ENCODE peak calls at places on chromosomes 11 and 22, in four cellular contexts. M is upper lobe of right lung, F is HCT116, G is lung. Z is an unnamed sample. For H3K4me1, the result is how much of the 10 kb centered on the place peaks cover.

GRCh38 chr11:23127706-23128105 is 267.4 kb upstream of the CCDC179 start:
- DNase-seq in M (no peak), F (no peak), G (no peak), Z (no peak)

GRCh38 chr11:128420943-128421342 is 166.4 kb downstream of the ETS1 start:
- DNase-seq in M (no peak), F (no peak), G (no peak), Z (no peak)

GRCh38 chr22:47059076-47059475 is 296.6 kb downstream of the TBC1D22A start:
- DNase-seq in M (peak), F (no peak), G (no peak), Z (no peak)

GRCh38 chr22:40421082-40421350 is 50.6 kb downstream of the SGSM3 start:
- DNase-seq in M (no peak), F (no peak), G (no peak), Z (no peak)

GRCh38 chr11:69231466-69232018 is 62.4 kb upstream of the MYEOV start:
- DNase-seq in M (no peak), F (no peak), G (no peak), Z (peak)

GRCh38 chr22:45538284-45538683 is 35.6 kb downstream of the FBLN1 start:
- DNase-seq in M (no peak), F (no peak), G (no peak), Z (no peak)

GRCh38 chr11:134760957-134761356 is 348.9 kb upstream of the B3GAT1 start:
- DNase-seq in M (no peak), F (no peak), G (peak), Z (no peak)

GRCh38 chr11:94417386-94417987 is 16.3 kb upstream of the GPR83 start:
- DNase-seq in M (no peak), F (peak), G (no peak), Z (no peak)

GRCh38 chr11:122633219-122633829 is 22.2 kb upstream of the UBASH3B start:
- DNase-seq in M (no peak), F (no peak), G (no peak), Z (peak)

GRCh38 chr11:3989251-3989650 is 105.3 kb upstream of the RRM1 start:
- DNase-seq in M (no peak), F (no peak), G (no peak), Z (no peak)

GRCh38 chr11:111352935-111353695 is 26.0 kb downstream of the POU2AF1 start:
- DNase-seq in M (no peak), F (no peak), G (no peak), Z (no peak)
- TF ChIP-seq CTCF in M (no peak), F (no peak), G (no peak), Z (no peak)

DNA sequence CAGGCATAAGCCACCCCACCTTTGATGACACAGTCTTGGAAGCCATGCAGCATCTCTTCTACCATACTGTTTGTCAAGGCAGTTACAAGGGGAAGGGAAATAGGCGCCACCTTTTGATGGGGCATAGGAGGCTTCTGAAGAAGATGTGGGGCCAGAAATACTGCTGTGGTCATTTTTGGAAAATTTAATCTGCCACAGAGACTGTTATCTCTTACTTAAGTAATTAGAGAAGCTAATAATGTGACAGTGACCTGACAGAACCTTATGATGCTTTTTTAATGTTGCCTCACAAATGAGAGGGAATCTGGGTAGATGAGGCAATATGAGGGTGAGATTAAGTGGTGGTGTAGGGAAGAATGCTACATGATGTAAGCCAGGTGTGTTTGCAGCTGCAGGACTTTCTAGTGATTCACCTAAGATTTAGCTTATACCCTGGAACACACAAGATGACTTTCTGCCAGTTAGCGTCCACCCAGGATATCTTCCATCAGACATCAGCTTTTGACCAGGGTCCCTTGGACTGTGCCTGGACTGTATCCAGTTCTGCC is 34.3 kb upstream of the ADORA2A start:
- DNase-seq in M (no peak), F (no peak), G (no peak), Z (no peak)
- H3K4me1 ChIP-seq in M (under half), F (under half), G (under half), Z (under half)

GRCh38 chr11:118005224-118006152 is 19.3 kb downstream of the IL10RA start:
- DNase-seq in M (no peak), F (no peak), G (no peak), Z (no peak)

GRCh38 chr11:118004543-118005223 is 18.5 kb downstream of the IL10RA start:
- DNase-seq in M (no peak), F (no peak), G (no peak), Z (peak)

GRCh38 chr11:118008271-118008903 is 22.2 kb downstream of the IL10RA start:
- DNase-seq in M (no peak), F (no peak), G (no peak), Z (no peak)

GRCh38 chr11:118007040-118007439 is 20.8 kb downstream of the IL10RA start:
- DNase-seq in M (no peak), F (no peak), G (no peak), Z (peak)

DNA sequence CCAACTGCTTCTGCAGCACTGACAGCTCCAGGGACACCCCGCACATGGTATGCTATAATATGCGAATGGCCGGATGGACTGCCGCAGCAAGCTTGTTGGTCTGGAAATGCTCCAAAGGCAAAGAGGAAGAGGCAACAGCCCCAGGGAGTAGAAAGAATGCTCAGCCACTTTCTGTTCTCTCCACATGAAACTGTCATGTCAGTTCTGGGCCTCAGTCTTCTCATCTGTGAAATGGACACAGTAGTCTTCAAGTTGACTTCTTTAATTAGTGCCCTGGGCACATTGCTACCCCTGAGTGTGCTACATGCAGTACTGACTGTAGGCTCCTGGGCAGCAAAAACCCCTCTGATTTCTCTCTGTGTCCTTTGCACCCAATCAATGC is 19.9 kb downstream of the IL10RA start:
- DNase-seq in M (no peak), F (no peak), G (no peak), Z (no peak)
- TF ChIP-seq CTCF in M (no peak), F (no peak), G (no peak), Z (no peak)

DNA sequence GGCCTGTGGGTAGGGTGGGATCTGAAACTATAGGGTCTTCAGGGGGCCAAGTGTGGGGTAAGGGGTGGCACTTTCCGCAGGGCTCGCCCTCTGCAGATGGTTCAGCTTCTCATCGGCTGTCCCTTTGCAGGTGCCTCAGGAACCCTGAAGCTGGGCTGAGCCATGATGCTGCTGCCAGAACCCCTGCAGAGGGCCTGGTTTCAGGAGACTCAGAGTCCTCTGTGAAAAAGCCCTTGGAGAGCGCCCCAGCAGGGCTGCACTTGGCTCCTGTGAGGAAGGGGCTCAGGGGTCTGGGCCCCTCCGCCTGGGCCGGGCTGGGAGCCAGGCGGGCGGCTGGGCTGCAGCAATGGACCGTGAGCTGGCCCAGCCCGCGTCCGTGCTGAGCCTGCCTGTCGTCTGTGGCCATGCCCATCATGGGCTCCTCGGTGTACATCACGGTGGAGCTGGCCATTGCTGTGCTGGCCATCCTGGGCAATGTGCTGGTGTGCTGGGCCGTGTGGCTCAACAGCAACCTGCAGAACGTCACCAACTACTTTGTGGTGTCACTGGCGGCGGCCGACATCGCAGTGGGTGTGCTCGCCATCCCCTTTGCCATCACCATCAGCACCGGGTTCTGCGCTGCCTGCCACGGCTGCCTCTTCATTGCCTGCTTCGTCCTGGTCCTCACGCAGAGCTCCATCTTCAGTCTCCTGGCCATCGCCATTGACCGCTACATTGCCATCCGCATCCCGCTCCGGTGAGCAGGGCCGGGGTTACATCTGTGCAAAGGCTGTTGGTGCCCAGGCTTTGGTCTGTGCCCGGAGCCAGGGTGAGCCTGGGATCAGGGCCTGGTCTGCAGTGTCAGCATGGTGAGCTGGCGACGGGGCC is 5.8 kb downstream of the ADORA2A start:
- DNase-seq in M (peak), F (no peak), G (no peak), Z (no peak)
- H3K4me1 ChIP-seq in M (half or more), F (under half), G (under half), Z (under half)

GRCh38 chr11:83306385-83307080 is 20.4 kb upstream of the CCDC90B start:
- DNase-seq in M (no peak), F (no peak), G (no peak), Z (no peak)
- TF ChIP-seq CTCF in M (no peak), F (no peak), G (no peak), Z (no peak)

DNA sequence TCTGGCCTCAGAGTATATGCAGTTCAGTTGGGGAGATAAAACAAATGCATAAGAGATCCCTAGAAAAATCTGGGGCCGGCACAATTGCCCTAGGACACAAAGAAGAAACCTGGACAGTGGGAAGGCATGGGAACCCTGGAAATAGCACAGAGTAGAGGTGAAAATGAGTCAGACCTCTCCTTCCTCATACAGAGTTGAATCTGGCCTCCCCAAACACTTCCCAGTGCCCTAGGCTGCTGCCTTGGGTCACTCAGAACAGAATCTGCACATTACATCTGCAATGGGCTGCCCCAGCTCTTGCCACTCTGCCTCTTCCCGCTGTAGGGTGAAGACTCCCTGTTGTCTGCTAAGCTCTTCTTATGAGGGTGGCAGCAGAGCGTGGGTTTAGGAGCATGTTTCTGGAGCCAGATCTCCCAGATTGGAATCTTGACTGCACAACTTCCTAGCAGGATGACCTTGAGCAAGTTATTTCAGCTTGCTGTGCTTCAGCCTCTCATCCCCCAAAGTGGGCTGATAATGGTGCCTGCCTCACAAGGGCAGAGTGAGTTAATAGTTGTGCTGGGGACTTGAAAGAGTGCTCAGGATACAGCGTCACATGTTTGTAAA is 47.1 kb upstream of the NECTIN1 start:
- DNase-seq in M (no peak), F (no peak), G (no peak), Z (no peak)
- H3K4me1 ChIP-seq in M (under half), F (under half), G (under half), Z (under half)

GRCh38 chr22:25364281-25364680 is 144.8 kb downstream of the CRYBB2 start:
- DNase-seq in M (peak), F (no peak), G (no peak), Z (no peak)

GRCh38 chr22:25362215-25362882 is 142.9 kb downstream of the CRYBB2 start:
- DNase-seq in M (peak), F (peak), G (peak), Z (peak)

GRCh38 chr22:25363474-25363873 is 144.0 kb downstream of the CRYBB2 start:
- DNase-seq in M (peak), F (no peak), G (no peak), Z (no peak)

GRCh38 chr22:25361899-25362214 is 142.4 kb downstream of the CRYBB2 start:
- DNase-seq in M (no peak), F (no peak), G (no peak), Z (no peak)

GRCh38 chr22:25362883-25363240 is 143.4 kb downstream of the CRYBB2 start:
- DNase-seq in M (peak), F (no peak), G (no peak), Z (no peak)
- TF ChIP-seq CTCF in M (no peak), F (no peak), G (no peak), Z (no peak)